ENCODE peak calls at places on chromosomes 3 and 15, in five cellular contexts. D is fibroblast of pulmonary artery, Z is glutamatergic neuron, T is bronchial epithelial cell, G is GM12864. B is an unnamed sample.

GRCh38 chr3:7433073-7433472 is 572.2 kb downstream of the GRM7 start:
- DNase-seq in D (no peak), Z (no peak), T (no peak), G (no peak), B (no peak)

GRCh38 chr3:11099306-11099705 is 55.0 kb upstream of the HRH1 start:
- DNase-seq in D (peak), Z (no peak), T (no peak), G (no peak), B (no peak)

GRCh38 chr3:164465172-164465571 is 613.1 kb downstream of the SI start:
- DNase-seq in D (peak), Z (no peak), T (peak), G (no peak), B (peak)

GRCh38 chr3:114584734-114585371 is 291.0 kb downstream of the TIGIT start:
- DNase-seq in D (peak), Z (no peak), T (no peak), G (no peak), B (no peak)

GRCh38 chr3:171192176-171192854 is 165.8 kb upstream of the SLC2A2 start:
- DNase-seq in D (peak), Z (no peak), T (peak), G (no peak), B (peak)

GRCh38 chr3:188041193-188041592 is 112.8 kb upstream of the LPP start:
- DNase-seq in D (no peak), Z (no peak), T (no peak), G (no peak), B (no peak)

GRCh38 chr3:193548406-193548805 is 6.3 kb downstream of the ATP13A4 start:
- DNase-seq in D (no peak), Z (no peak), T (peak), G (no peak), B (no peak)

GRCh38 chr3:157128771-157129671 is 30.9 kb downstream of the CCNL1 start:
- DNase-seq in D (peak), Z (no peak), T (peak), G (no peak), B (no peak)

GRCh38 chr3:159234306-159234705 is 432.5 kb downstream of the MFSD1 start:
- DNase-seq in D (peak), Z (no peak), T (no peak), G (no peak), B (peak)

GRCh38 chr15:58770519-58770856 is 614 bp upstream of the MINDY2 start:
- DNase-seq in D (peak), Z (no peak), T (no peak), G (no peak), B (no peak)

GRCh38 chr3:151869186-151869585 is 4.3 kb upstream of the SUCNR1 start:
- DNase-seq in D (no peak), Z (no peak), T (no peak), G (no peak), B (peak)

GRCh38 chr3:105836533-105836932 is 32.3 kb downstream of the CBLB start:
- DNase-seq in D (peak), Z (no peak), T (peak), G (peak), B (no peak)

GRCh38 chr3:177618873-177619771 is 421.8 kb upstream of the TBL1XR1 start:
- DNase-seq in D (peak), Z (no peak), T (no peak), G (no peak), B (peak)

GRCh38 chr3:95721938-95722337 is 1092.5 kb upstream of the EPHA6 start:
- DNase-seq in D (no peak), Z (no peak), T (peak), G (no peak), B (no peak)

GRCh38 chr3:152102410-152102809 is 166.3 kb upstream of the MBNL1 start:
- DNase-seq in D (no peak), Z (no peak), T (no peak), G (no peak), B (no peak)

GRCh38 chr3:32154180-32154579 is 47.8 kb downstream of the GPD1L start:
- DNase-seq in D (no peak), Z (no peak), T (no peak), G (no peak), B (no peak)
- TF ChIP-seq CTCF in D (peak), Z (no peak), T (peak), G (peak), B (peak)

GRCh38 chr3:13260259-13261103 is 159.6 kb downstream of the NUP210 start:
- DNase-seq in D (no peak), Z (no peak), T (no peak), G (no peak), B (no peak)
- TF ChIP-seq CTCF in D (no peak), Z (peak), T (peak), G (peak), B (no peak)

DNA sequence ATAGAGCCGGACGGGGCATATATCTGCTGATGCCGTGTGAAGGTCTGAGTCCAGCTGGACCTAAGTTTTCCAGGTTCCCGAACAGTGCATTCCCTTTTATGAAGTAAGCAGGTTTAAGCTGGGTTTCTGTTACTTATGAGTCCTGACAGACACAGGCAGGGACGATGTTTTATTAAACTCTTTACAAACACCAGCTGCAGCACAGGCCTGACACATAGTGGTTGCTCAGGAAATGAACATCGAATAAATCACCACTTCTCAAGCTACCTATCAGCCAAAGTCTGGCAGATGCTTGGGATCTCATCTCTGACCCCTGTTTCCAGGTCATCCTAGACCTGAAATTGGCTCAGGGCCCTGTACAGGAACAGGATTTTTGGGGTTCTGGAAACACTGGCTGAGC is 50.9 kb upstream of the RAD18 start:
- DNase-seq in D (peak), Z (no peak), T (peak), G (no peak), B (no peak)
- TF ChIP-seq CTCF in D (no peak), Z (no peak), T (no peak), G (no peak), B (peak)

DNA sequence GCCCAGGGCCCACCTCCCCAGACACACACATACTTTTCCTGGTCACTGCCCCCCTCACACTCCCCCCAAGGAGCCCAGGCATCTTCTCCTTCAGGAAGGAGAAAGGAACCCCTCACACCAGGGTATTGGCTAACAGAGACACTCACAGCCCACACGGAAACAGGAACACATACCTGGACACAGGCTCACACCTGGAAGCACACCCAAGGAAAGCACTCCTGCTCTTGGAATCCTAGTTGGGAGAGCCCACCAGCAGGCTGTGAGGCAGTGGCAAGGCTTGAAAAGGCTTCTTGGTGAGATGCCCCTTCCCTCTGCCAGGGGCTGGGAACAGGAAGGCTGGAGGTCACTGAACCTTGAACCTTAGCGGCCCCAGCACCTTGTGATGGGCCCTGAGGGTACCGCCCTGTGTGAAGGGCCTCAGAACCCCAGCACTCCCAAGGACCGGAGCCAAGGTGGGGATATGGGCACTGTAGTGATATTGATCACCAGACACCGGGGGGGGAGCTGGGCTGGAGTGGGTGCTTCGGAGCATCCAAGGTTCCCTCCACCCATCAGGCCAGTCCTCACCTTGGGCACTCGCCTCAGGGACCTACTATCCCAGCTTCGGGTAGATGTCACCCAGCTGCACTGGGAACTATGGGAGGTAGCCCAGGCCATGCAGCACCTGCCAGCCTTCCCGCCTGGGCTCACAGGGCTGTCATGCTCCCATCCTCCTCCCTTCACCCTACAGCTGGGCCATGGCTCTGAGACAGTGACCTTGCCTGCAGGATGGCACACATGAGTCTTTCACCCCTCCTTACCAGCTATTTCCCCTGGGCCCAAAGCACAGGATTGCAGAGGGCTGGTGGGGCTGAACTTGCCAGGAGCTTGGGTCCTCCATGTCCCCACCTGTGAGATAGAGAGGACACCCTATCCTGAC is 16.4 kb downstream of the MYL3 start:
- DNase-seq in D (no peak), Z (no peak), T (no peak), G (no peak), B (no peak)
- TF ChIP-seq CTCF in D (no peak), Z (no peak), T (no peak), G (no peak), B (no peak)

GRCh38 chr15:71804695-71805470 is 5.5 kb upstream of the NR2E3 start:
- DNase-seq in D (no peak), Z (no peak), T (no peak), G (peak), B (no peak)

GRCh38 chr15:71800835-71801745 is 9.3 kb upstream of the NR2E3 start:
- DNase-seq in D (peak), Z (no peak), T (peak), G (peak), B (peak)

GRCh38 chr15:71801935-71802655 is 8.3 kb upstream of the NR2E3 start:
- DNase-seq in D (no peak), Z (no peak), T (no peak), G (no peak), B (no peak)

GRCh38 chr15:71804226-71804625 is 6.1 kb upstream of the NR2E3 start:
- DNase-seq in D (no peak), Z (no peak), T (no peak), G (no peak), B (no peak)

GRCh38 chr15:71802770-71803169 is 7.6 kb upstream of the NR2E3 start:
- DNase-seq in D (no peak), Z (no peak), T (no peak), G (no peak), B (no peak)
- TF ChIP-seq CTCF in D (peak), Z (peak), T (peak), G (peak), B (peak)

DNA sequence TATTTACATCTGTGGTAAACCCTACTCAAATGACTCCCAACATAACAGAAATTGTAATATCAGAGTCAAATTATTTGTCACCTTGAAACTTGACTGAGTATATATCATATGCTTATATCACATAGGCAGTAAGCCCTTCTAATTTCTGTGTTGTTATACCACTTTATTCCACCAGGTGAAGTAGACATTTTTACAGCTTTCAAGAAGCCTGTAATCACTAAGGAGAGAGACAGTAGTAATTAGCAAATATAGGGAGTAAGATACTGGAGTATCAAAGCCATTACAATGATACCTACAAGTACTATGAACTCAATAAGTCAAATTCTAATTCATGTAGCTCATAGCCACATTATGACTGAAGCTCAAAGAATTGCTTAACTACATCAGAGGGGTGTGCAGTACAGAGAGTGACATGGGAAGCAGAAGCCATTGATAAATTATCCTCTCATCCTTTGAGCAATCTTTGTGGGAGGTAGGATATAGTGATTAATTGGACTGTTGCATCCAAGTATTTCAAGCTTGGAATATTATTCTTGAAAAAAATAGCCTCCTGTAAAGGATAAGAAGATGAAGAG is 1005.8 kb downstream of the ZPLD1 start:
- DNase-seq in D (peak), Z (no peak), T (peak), G (no peak), B (no peak)
- TF ChIP-seq CTCF in D (peak), Z (peak), T (no peak), G (no peak), B (no peak)

GRCh38 chr3:115861166-115861733 is 237.9 kb downstream of the GAP43 start:
- DNase-seq in D (no peak), Z (no peak), T (no peak), G (no peak), B (no peak)
- TF ChIP-seq CTCF in D (peak), Z (peak), T (no peak), G (no peak), B (no peak)

DNA sequence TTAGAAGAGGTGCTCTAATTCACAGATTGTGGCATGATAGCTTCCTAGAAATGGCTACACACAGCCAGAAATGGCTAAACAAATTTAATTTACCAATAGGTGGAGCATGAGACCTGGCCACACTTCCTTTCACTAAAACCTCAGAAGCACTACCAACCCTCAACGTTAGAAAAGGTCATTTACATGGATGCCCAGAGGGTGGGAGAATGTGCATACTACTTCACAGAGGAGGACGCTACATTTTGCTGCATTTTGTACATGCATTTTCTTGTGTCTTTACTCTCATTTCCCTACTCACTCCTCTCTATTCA is 40.2 kb downstream of the C2CD4B start:
- DNase-seq in D (peak), Z (no peak), T (no peak), G (no peak), B (no peak)
- TF ChIP-seq CTCF in D (no peak), Z (no peak), T (peak), G (no peak), B (no peak)

B was measured in AG09319.